ENCODE peak calls at places on chromosomes 2 and 18, in eight cellular contexts. C, U, E, I, T, D, Y and H are unnamed samples.

GRCh38 chr2:232385660-232386489 is 7.3 kb downstream of the ALPP start:
- DNase-seq in C (no peak), U (no peak), E (peak; percentile 81), I (peak; percentile 33), T (no peak), D (no peak), Y (peak; percentile 53), H (no peak)

GRCh38 chr2:177281400-177282021 is 17.0 kb upstream of the NFE2L2 start:
- DNase-seq in C (no peak), U (no peak), E (no peak), I (no peak), T (no peak), D (no peak), Y (peak; percentile 49), H (no peak)

GRCh38 chr2:29810956-29811355 is 110.4 kb downstream of the ALK start:
- DNase-seq in C (no peak), U (no peak), E (no peak), I (no peak), T (no peak), D (no peak), Y (no peak), H (no peak)

GRCh38 chr18:79747156-79747845 is 50.4 kb upstream of the KCNG2 start:
- DNase-seq in C (no peak), U (no peak), E (no peak), I (no peak), T (no peak), D (peak; percentile 44), Y (peak; percentile 17), H (peak; percentile 72)

GRCh38 chr18:36086186-36086585 is 18.8 kb upstream of the RPRD1A start:
- DNase-seq in C (no peak), U (no peak), E (no peak), I (no peak), T (no peak), D (no peak), Y (no peak), H (no peak)

GRCh38 chr2:217870528-217871011 is 132.2 kb downstream of the TNS1 start:
- DNase-seq in C (no peak), U (no peak), E (no peak), I (no peak), T (no peak), D (no peak), Y (no peak), H (no peak)

GRCh38 chr2:47539228-47539627 is 136.3 kb downstream of the MSH2 start:
- DNase-seq in C (no peak), U (no peak), E (no peak), I (no peak), T (no peak), D (no peak), Y (no peak), H (no peak)

GRCh38 chr2:232574674-232575403 is 24.4 kb downstream of the EIF4E2 start:
- DNase-seq in C (no peak), U (no peak), E (peak; percentile 83), I (no peak), T (no peak), D (no peak), Y (no peak), H (no peak)

GRCh38 chr2:222318712-222319575 is 20.1 kb upstream of the PAX3 start:
- DNase-seq in C (no peak), U (no peak), E (no peak), I (no peak), T (no peak), D (peak; percentile 58), Y (peak; percentile 38), H (no peak)

GRCh38 chr2:149466635-149467034 is 120.9 kb downstream of the MMADHC start:
- DNase-seq in C (no peak), U (no peak), E (peak; percentile 4), I (no peak), T (no peak), D (no peak), Y (no peak), H (no peak)

GRCh38 chr2:119491776-119492525 is 32.3 kb downstream of the SCTR start:
- DNase-seq in C (peak; percentile 89), U (no peak), E (peak; percentile 71), I (peak; percentile 49), T (no peak), D (no peak), Y (peak; percentile 84), H (no peak)

GRCh38 chr18:70640336-70640887 is 351.6 kb downstream of the SOCS6 start:
- DNase-seq in C (no peak), U (no peak), E (no peak), I (no peak), T (no peak), D (no peak), Y (no peak), H (no peak)

DNA sequence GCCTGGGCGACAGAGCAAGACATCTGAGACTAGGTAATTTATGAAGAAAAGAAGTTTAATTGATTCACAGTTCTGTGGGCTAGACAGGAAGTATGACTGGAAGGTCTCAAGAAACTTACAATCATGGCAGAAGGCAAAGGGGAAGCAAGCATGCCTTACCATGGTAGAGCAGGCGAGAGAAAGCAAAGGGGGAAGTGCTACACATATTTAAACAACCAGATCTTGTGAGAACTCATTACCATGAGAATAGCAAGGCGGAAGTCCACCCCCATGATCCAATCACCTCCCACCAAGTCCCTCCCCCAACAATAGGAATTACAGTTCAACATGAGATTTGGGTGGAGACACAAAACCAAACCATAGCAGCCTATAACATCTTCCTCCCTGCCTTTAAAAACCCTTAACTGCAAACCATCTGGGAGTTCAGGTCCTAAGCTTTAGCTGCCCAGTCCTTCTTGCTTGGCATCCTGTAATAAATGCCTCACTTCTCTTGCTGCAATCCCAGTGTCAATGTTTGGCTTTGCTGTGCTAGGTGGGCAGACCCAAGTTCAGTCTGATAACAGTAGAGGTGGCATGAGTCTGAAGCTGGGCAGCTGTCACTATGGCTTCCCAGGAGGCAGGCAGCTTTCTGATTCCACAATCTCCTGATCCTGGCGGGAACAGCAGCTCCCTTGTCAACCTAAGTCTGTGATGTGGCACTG is 11.2 kb upstream of the SP5 start:
- DNase-seq in C (no peak), U (no peak), E (no peak), I (no peak), T (no peak), D (no peak), Y (no peak), H (no peak)
- TF ChIP-seq CTCF in C (no peak), U (no peak), E (no peak), I (no peak), T (no peak), D (no peak), Y (no peak), H (no peak)

GRCh38 chr2:15243762-15244161 is 317.4 kb downstream of the NBAS start:
- DNase-seq in C (no peak), U (no peak), E (peak; percentile 46), I (no peak), T (no peak), D (no peak), Y (no peak), H (no peak)

GRCh38 chr2:15241929-15242328 is 319.2 kb downstream of the NBAS start:
- DNase-seq in C (no peak), U (no peak), E (no peak), I (no peak), T (no peak), D (no peak), Y (no peak), H (no peak)

GRCh38 chr2:15241208-15241607 is 319.9 kb downstream of the NBAS start:
- DNase-seq in C (no peak), U (no peak), E (no peak), I (no peak), T (no peak), D (no peak), Y (no peak), H (no peak)

GRCh38 chr2:15242936-15243461 is 318.1 kb downstream of the NBAS start:
- DNase-seq in C (no peak), U (no peak), E (no peak), I (no peak), T (no peak), D (no peak), Y (no peak), H (no peak)

GRCh38 chr2:15238028-15238427 is 323.1 kb downstream of the NBAS start:
- DNase-seq in C (no peak), U (no peak), E (no peak), I (no peak), T (no peak), D (no peak), Y (no peak), H (no peak)
- TF ChIP-seq POLR2A in C (no peak), U (no peak), E (no peak), I (no peak), T (no peak), D (no peak), Y (no peak), H (no peak)

GRCh38 chr2:134170269-134170668 is 83.6 kb upstream of the MGAT5 start:
- DNase-seq in C (no peak), U (no peak), E (peak; percentile 48), I (no peak), T (no peak), D (no peak), Y (no peak), H (no peak)

GRCh38 chr2:134173338-134174016 is 80.4 kb upstream of the MGAT5 start:
- DNase-seq in C (peak; percentile 54), U (no peak), E (no peak), I (no peak), T (peak; percentile 70), D (peak; percentile 70), Y (no peak), H (no peak)

GRCh38 chr2:134167015-134167414 is 86.9 kb upstream of the MGAT5 start:
- DNase-seq in C (no peak), U (no peak), E (peak; percentile 70), I (peak; percentile 8), T (no peak), D (no peak), Y (no peak), H (no peak)

GRCh38 chr2:134170700-134171099 is 83.2 kb upstream of the MGAT5 start:
- DNase-seq in C (no peak), U (no peak), E (no peak), I (no peak), T (no peak), D (no peak), Y (no peak), H (no peak)

DNA sequence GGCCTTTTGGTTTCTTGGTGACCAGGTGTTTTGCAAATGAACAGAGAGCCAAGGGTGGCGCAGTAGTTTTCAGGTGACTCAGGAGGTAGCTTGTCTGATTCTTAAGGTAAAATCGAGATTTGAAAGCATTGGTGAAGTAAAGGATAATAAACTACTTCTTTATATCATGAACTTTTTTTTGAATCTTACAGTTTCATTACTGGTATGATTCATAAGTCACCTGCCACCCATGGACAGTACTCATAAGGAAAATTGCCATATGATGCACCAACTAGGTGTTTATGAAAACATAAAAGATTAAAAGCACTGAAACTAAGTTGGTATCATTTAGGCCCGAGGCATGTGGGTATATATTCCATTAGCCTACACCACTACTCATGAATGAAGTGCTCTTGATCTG is 84.1 kb upstream of the MGAT5 start:
- DNase-seq in C (no peak), U (no peak), E (no peak), I (no peak), T (no peak), D (no peak), Y (no peak), H (no peak)
- H3K4me3 ChIP-seq in C (no peak overlapping the region), U (no peak overlapping the region), E (no peak overlapping the region), I (no peak overlapping the region), T (no peak overlapping the region), D (no peak overlapping the region), Y (no peak overlapping the region), H (no peak overlapping the region)

DNA sequence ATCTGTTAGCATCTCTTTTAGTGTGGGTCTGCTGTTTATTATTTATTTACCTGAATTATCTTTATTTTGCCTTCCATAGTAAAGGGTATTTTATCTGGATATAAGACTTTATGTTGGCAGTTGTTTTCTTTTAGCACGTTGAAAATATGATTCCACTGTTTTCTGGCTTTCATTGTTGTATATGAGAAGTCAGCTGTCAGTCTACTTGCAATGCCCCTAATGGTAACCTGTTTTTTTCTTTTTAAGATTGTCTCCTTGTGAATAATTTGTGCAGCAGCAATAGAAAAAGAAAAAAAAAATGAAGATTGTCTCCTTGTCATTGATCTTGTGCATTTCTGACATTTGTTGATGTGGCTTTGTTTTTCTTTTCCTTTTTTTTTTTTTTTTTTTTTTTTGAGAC is 27.2 kb downstream of the SNED1 start:
- DNase-seq in C (no peak), U (no peak), E (no peak), I (no peak), T (no peak), D (no peak), Y (no peak), H (no peak)
- TF ChIP-seq CTCF in C (no peak), U (no peak), E (no peak), I (no peak), T (no peak), D (no peak), Y (no peak), H (no peak)